ENCODE peak calls at places on chromosomes 16 and 17, in six cellular contexts. B is stomach, Z is A549, R is transverse colon, E is GM12878, G is ovary. L is an unnamed sample.
A peak's percentile ranks its signal among the peaks of the same experiment; 100 is the strongest.

GRCh38 chr17:50588391-50589111 is 28.0 kb downstream of the CACNA1G start:
- DNase-seq in B (peak; percentile 32), Z (no peak), R (no peak), E (no peak), G (peak; percentile 80), L (no peak)

GRCh38 chr16:897200-897543 is 73.6 kb downstream of the LMF1 start:
- DNase-seq in B (no peak), Z (no peak), R (no peak), E (no peak), G (no peak), L (no peak)

GRCh38 chr17:79801156-79802038 is 4.5 kb upstream of the CBX8 start:
- DNase-seq in B (peak; percentile 56), Z (no peak), R (peak; percentile 55), E (no peak), G (no peak), L (no peak)

GRCh38 chr17:57665696-57666095 is 79.4 kb downstream of the CCDC182 start:
- DNase-seq in B (no peak), Z (no peak), R (no peak), E (no peak), G (no peak), L (no peak)

GRCh38 chr16:19997264-19997663 is 76.4 kb downstream of the GPR139 start:
- DNase-seq in B (no peak), Z (no peak), R (no peak), E (no peak), G (no peak), L (no peak)

GRCh38 chr16:50455288-50455845 is 86.6 kb upstream of the BRD7 start:
- DNase-seq in B (no peak), Z (no peak), R (no peak), E (no peak), G (no peak), L (no peak)

GRCh38 chr16:83701494-83701893 is 106.3 kb upstream of the HSBP1 start:
- DNase-seq in B (no peak), Z (no peak), R (no peak), E (no peak), G (no peak), L (no peak)

GRCh38 chr16:74747716-74748041 is 26.9 kb downstream of the FA2H start:
- DNase-seq in B (no peak), Z (no peak), R (no peak), E (no peak), G (no peak), L (no peak)

GRCh38 chr17:65564793-65565192 is 3.3 kb upstream of the AXIN2 start:
- DNase-seq in B (peak; percentile 55), Z (no peak), R (no peak), E (no peak), G (peak; percentile 56), L (no peak)

GRCh38 chr16:54459509-54460235 is 173.1 kb upstream of the IRX3 start:
- DNase-seq in B (no peak), Z (no peak), R (no peak), E (no peak), G (no peak), L (no peak)

GRCh38 chr16:72367841-72368240 is 195.9 kb upstream of the PMFBP1 start:
- DNase-seq in B (no peak), Z (no peak), R (no peak), E (no peak), G (no peak), L (no peak)

GRCh38 chr16:72372082-72372615 is 200.2 kb upstream of the PMFBP1 start:
- DNase-seq in B (no peak), Z (no peak), R (no peak), E (no peak), G (no peak), L (no peak)

GRCh38 chr16:72369273-72369672 is 197.3 kb upstream of the PMFBP1 start:
- DNase-seq in B (no peak), Z (no peak), R (no peak), E (no peak), G (no peak), L (no peak)

GRCh38 chr16:72372646-72373045 is 200.7 kb upstream of the PMFBP1 start:
- DNase-seq in B (no peak), Z (no peak), R (no peak), E (no peak), G (no peak), L (no peak)

GRCh38 chr16:72371307-72372081 is 199.5 kb upstream of the PMFBP1 start:
- DNase-seq in B (no peak), Z (no peak), R (no peak), E (no peak), G (no peak), L (no peak)
- TF ChIP-seq EP300 in B (no peak), Z (no peak), R (no peak), E (no peak), G (no peak), L (no peak)

GRCh38 chr16:2244301-2244700 is 7.1 kb downstream of the ECI1 start:
- DNase-seq in B (no peak), Z (no peak), R (no peak), E (no peak), G (no peak), L (no peak)
- H3K27ac ChIP-seq in B (no peak overlapping the region), Z (no peak overlapping the region), R (no peak overlapping the region), E (no peak overlapping the region), G (no peak overlapping the region), L (no peak overlapping the region)

GRCh38 chr17:63350364-63350763 is 95.7 kb downstream of the CYB561 start:
- DNase-seq in B (no peak), Z (no peak), R (no peak), E (no peak), G (no peak), L (no peak)

GRCh38 chr17:63354251-63354650 is 91.9 kb downstream of the CYB561 start:
- DNase-seq in B (no peak), Z (no peak), R (no peak), E (no peak), G (no peak), L (no peak)

GRCh38 chr17:63347475-63347874 is 98.6 kb downstream of the CYB561 start:
- DNase-seq in B (no peak), Z (no peak), R (no peak), E (no peak), G (no peak), L (no peak)

GRCh38 chr17:63345598-63345997 is 100.5 kb downstream of the CYB561 start:
- DNase-seq in B (no peak), Z (no peak), R (no peak), E (no peak), G (no peak), L (no peak)

GRCh38 chr17:63349478-63350000 is 96.6 kb downstream of the CYB561 start:
- DNase-seq in B (no peak), Z (no peak), R (no peak), E (no peak), G (no peak), L (no peak)
- H3K4me1 ChIP-seq in B (peaks cover 10% of the 10 kb centered on the region), Z (peaks cover 17% of the 10 kb centered on the region), R (peaks cover 5% of the 10 kb centered on the region), E (no peaks in the 10 kb centered on the region), G (peaks cover 2% of the 10 kb centered on the region), L (peaks cover 26% of the 10 kb centered on the region)

DNA sequence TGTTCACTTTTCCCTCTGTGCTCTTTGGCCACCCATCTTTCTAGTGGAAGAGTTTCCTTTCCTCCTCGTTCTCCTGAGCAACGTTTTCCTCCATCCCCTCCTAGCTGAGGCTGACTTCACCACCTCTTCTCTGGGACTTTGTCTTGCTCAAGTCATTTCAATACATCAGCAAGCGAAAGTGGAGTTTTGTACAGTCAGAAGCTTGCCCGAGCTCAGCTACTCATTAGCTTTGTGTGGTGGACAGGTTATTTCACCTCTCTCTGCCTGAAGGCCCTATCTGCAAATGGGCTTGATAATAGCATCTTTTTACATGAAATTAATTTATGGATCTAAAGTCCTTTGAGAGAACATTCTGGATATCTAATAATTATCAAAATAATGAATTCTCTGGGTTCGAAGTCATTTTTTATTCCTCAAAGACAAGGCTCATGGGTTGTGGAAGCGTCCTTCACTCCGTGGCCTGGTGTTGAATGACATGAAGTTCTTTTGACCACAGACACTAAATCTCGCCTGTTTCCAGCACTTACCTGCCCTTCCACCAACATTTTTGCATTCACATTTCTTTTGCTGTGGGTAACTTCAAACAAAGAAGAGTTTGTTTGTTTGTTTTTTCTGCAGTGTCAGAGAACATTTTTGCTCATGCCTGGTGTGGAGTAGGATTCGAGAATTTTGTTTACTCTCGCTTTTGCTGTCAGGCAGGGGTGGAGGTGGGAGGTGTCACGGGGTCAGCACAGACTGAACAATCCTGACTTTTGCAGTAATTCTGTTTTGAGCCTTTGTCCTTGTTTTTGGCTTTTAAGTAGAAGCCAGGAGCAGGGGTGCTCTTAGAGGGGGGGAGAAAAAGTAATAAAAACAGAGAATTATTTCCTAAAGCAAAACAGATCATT is 155.0 kb upstream of the CACNG5 start:
- DNase-seq in B (no peak), Z (no peak), R (no peak), E (no peak), G (peak; percentile 52), L (no peak)
- TF ChIP-seq EP300 in B (no peak), Z (no peak), R (no peak), E (no peak), G (no peak), L (no peak)

GRCh38 chr17:17043668-17044226 is 1.5 kb downstream of the MPRIP start:
- DNase-seq in B (peak; percentile 23), Z (no peak), R (no peak), E (no peak), G (peak; percentile 45), L (no peak)
- H3K27ac ChIP-seq in B (peak overlapping the region; percentile 89), Z (peak overlapping the region; percentile 86), R (peak overlapping the region; percentile 90), E (peak overlapping the region; percentile 75), G (peak overlapping the region; percentile 51), L (peak overlapping the region; percentile 80)

GRCh38 chr17:38898291-38898679 is 27.1 kb upstream of the LASP1NB start:
- DNase-seq in B (no peak), Z (no peak), R (peak; percentile 62), E (no peak), G (no peak), L (no peak)
- H3K4me1 ChIP-seq in B (peaks cover 99% of the 10 kb centered on the region), Z (peaks cover 72% of the 10 kb centered on the region), R (peaks cover 51% of the 10 kb centered on the region), E (peaks cover 28% of the 10 kb centered on the region), G (peaks cover 22% of the 10 kb centered on the region), L (peaks cover 97% of the 10 kb centered on the region)

DNA sequence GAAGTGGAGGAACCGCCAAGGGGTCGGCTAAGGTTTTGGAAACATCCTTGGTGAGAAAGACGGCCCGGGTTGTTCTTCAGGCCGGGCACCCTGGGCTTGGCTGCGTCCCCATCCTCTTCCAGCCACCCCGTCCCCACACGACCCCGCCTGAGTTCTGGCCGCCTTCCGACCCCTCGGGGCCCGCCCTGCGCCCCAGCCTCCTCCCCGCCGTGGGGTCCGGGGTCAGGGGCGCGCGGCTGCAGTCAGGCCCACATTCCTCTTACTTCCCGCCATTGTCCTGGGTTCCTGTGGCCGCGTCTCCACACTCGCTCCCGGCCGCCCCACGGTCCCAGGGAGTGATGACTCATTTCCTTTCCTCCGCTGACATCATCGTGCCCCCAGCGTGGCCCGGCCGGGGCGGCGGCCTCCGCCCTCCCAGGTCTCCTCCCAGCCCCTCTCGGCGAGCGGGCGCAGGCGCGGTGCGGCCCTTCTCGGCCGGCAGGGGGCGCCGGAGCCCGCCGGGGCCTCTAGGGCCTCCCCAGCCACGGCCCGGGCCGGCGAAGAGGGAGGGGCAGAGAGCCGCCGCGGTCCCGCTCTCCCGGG is 59.6 kb downstream of the WSB1 start:
- DNase-seq in B (peak; percentile 88), Z (peak; percentile 97), R (peak; percentile 93), E (peak; percentile 42), G (peak; percentile 94), L (peak; percentile 97)
- TF ChIP-seq EP300 in B (no peak), Z (peak; percentile 49), R (peak; percentile 41), E (no peak), G (peak; percentile 7), L (no peak)

DNA sequence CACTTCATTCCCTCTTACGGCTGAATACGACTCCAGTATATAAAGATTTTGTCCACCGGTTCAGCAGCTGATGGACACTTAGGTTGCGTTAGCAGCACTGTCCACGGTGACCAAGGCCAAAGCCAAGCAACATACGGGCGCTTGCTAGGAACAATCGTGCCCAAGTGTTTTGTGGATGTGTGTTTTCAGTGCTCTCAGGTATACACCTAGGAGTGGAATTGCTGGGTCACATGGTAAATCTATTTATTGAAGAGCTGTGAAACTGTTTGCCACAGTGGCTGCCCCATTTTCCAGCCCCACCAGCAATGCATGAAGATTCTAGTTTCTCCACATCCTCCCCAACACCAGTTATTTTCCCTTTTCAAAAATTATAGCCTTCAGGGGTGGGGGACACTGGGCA is 27.9 kb upstream of the RASD1 start:
- DNase-seq in B (no peak), Z (no peak), R (no peak), E (no peak), G (no peak), L (no peak)
- H3K27ac ChIP-seq in B (peak overlapping the region; percentile 69), Z (no peak overlapping the region), R (no peak overlapping the region), E (no peak overlapping the region), G (no peak overlapping the region), L (no peak overlapping the region)

L was measured in esophagus muscularis mucosa.